ENCODE peak calls at places on chromosomes 1 and 21, in four cellular contexts. M, Y, P and B are unnamed samples.

GRCh38 chr21:45040114-45040715 is 34.2 kb upstream of the ADARB1 start:
- DNase-seq in M (no peak), Y (no peak), P (no peak), B (no peak)

GRCh38 chr1:97792655-97793054 is 128.2 kb downstream of the DPYD start:
- DNase-seq in M (no peak), Y (no peak), P (no peak), B (no peak)

GRCh38 chr21:41932191-41932575 is 21.6 kb downstream of the C2CD2 start:
- DNase-seq in M (peak), Y (no peak), P (no peak), B (peak)

GRCh38 chr1:70038025-70038424 is 167.4 kb downstream of the LRRC40 start:
- DNase-seq in M (no peak), Y (no peak), P (no peak), B (no peak)

GRCh38 chr1:222588135-222588534 is 1.6 kb downstream of the TAF1A start:
- DNase-seq in M (no peak), Y (no peak), P (no peak), B (no peak)

GRCh38 chr1:153533689-153534201 is 2.0 kb downstream of the S100A6 start:
- DNase-seq in M (peak), Y (no peak), P (peak), B (peak)

GRCh38 chr1:175317795-175318194 is 125.2 kb upstream of the KIAA0040 start:
- DNase-seq in M (no peak), Y (no peak), P (no peak), B (peak)

GRCh38 chr1:14128096-14128495 is 428.1 kb downstream of the PRDM2 start:
- DNase-seq in M (no peak), Y (no peak), P (no peak), B (no peak)

GRCh38 chr1:94258873-94259331 is 21.5 kb upstream of the ARHGAP29 start:
- DNase-seq in M (no peak), Y (no peak), P (peak), B (peak)

GRCh38 chr1:234957330-234958065 is 171.1 kb downstream of the TOMM20 start:
- DNase-seq in M (peak), Y (peak), P (peak), B (peak)

GRCh38 chr1:183636783-183637182 is 1.2 kb upstream of the ARPC5 start:
- DNase-seq in M (no peak), Y (no peak), P (no peak), B (no peak)
- H2AFZ ChIP-seq in M (no peak), Y (no peak), P (peak), B (peak)

GRCh38 chr1:233326319-233326994 is 1.1 kb upstream of the MAP3K21 start:
- DNase-seq in M (no peak), Y (no peak), P (no peak), B (peak)

GRCh38 chr1:233326995-233327937 is at the start of gene MAP3K21:
- DNase-seq in M (peak), Y (peak), P (no peak), B (peak)

GRCh38 chr1:233331676-233332519 is 4.4 kb downstream of the MAP3K21 start:
- DNase-seq in M (no peak), Y (no peak), P (no peak), B (no peak)

GRCh38 chr1:233328661-233329498 is 1.4 kb downstream of the MAP3K21 start:
- DNase-seq in M (no peak), Y (no peak), P (no peak), B (no peak)

DNA sequence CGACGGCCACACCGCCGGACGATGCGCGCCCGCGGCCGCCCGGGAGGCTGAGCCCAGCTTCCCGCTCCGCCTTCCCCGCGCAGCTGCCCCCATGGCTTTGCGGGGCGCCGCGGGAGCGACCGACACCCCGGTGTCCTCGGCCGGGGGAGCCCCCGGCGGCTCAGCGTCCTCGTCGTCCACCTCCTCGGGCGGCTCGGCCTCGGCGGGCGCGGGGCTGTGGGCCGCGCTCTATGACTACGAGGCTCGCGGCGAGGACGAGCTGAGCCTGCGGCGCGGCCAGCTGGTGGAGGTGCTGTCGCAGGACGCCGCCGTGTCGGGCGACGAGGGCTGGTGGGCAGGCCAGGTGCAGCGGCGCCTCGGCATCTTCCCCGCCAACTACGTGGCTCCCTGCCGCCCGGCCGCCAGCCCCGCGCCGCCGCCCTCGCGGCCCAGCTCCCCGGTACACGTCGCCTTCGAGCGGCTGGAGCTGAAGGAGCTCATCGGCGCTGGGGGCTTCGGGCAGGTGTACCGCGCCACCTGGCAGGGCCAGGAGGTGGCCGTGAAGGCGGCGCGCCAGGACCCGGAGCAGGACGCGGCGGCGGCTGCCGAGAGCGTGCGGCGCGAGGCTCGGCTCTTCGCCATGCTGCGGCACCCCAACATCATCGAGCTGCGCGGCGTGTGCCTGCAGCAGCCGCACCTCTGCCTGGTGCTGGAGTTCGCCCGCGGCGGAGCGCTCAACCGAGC is 575 bp downstream of the MAP3K21 start:
- DNase-seq in M (peak), Y (no peak), P (no peak), B (peak)
- TF ChIP-seq JUN in M (no peak), Y (no peak), P (no peak), B (no peak)

DNA sequence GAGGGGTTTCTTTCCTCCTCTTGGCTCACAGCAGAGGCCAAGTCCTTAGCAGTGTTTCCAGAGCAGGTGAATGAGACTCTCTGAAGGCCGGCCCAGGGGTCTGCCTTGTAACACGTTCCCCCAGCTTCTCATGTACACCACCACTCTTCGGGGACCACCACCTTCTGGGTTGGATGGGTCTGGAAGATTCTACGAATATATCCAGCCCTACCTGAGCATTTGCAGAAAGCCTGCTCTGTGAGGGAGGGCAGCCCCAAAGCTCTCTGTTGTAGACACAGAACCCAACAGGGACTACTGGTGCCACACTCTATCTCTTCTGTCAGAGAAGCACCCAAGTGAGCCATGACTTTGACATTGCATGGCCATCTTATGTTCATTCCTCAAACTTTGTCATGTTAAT is 61.8 kb downstream of the CD247 start:
- DNase-seq in M (no peak), Y (no peak), P (no peak), B (no peak)
- H2AFZ ChIP-seq in M (peak), Y (no peak), P (no peak), B (no peak)

DNA sequence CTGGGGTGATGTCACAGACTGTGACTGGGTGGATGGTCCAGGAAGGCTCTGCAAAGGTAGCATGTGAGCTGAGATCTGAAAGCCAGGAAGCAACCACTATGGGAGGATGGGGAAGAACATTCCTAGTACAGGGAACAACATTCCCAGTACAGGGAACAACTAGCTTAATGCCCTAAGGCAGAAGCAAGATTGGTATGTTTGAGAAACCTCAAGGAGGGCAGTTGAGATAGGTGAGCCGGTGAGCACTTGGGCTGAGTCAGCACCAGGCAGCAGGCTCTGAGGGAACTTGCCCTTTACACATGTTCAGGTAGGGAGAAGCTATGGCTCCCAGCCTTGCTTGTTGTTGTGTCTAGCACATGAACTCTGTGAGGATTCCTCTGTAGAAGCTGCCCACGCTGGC is 24.2 kb upstream of the CACNA1E start:
- DNase-seq in M (no peak), Y (no peak), P (no peak), B (no peak)
- TF ChIP-seq JUN in M (no peak), Y (no peak), P (no peak), B (no peak)

DNA sequence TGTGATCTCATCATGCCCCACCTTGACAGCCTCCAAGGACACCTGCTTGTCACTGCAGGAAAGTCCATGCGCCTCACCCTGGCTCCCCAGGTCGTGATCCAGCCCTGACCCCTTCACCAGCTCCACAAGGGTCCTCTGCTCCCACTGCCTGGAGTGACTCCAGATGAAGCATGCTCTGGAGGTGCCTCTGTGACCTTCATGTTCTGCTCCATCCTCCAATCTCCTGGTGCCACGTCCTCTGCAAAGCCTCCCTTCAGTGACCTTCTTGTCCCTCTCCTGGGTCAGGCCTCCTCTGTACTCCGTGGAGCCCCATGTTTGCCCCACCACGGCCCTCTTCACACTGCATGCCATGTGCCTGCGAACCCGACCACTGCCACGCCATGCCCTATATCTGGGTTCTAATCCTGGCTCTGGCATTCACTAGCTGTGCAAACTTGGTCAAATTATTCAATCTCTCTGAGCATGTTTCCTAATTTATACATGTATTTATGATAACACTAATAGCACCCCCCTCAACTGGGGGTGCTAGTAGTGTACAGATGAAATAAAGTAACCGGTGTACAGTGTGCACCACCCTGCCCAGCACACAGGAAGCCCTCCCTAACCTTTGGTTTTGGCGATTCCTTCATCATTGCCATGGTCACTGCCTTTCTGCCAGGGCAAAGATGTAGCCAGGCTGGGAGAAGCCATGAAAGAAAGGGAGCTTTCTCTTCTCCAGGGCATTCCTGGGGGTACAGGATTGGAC is 77.4 kb downstream of the STUM start:
- DNase-seq in M (no peak), Y (no peak), P (no peak), B (no peak)
- H2AFZ ChIP-seq in M (peak), Y (no peak), P (no peak), B (peak)

GRCh38 chr1:23728997-23729390 is 14.3 kb upstream of the ELOA start:
- DNase-seq in M (no peak), Y (no peak), P (no peak), B (no peak)
- TF ChIP-seq JUN in M (no peak), Y (no peak), P (no peak), B (no peak)

GRCh38 chr1:155000475-155000724 is 2.2 kb upstream of the ZBTB7B start:
- DNase-seq in M (no peak), Y (no peak), P (no peak), B (no peak)

GRCh38 chr1:155001438-155001687 is 1.2 kb upstream of the ZBTB7B start:
- DNase-seq in M (no peak), Y (no peak), P (no peak), B (peak)

GRCh38 chr1:154999651-155000474 is 2.7 kb upstream of the ZBTB7B start:
- DNase-seq in M (peak), Y (no peak), P (peak), B (peak)

GRCh38 chr1:155001688-155002474 is 721 bp upstream of the ZBTB7B start:
- DNase-seq in M (peak), Y (peak), P (peak), B (peak)

DNA sequence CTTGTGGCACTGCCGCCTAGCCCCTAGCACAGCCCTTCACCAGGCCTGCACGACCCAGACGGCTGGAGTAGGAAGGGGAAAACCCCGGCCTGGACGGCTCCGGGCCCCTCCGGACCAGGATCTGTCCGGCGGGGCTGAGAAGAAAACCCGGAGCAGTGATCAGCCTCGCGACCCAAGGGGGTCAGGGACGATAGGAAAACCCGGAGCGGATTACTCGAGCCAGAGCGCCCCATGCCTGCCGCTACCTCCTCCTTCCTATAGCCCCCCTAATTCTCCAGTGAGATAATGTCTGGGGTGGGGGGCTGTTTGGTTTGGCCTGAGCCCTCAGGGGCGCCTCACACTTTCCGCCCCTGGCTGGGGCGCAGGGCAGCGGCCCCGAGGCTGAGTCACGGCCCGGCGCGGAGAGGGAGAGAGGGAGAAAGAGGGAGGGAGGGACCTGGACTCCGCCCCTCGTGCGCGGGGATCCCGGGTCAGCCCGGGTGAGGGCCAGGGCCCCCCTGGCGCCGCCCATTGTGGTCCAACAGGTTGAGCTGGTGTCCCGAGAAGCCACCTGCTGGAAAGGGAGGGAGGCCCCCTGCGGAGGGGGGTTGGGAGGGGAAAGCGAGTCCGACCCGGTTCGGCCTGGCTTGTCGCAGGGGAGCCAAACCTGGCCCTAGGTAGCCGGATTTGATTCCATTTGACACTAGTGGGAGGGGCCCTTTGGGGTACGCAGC is 1.7 kb upstream of the ZBTB7B start:
- DNase-seq in M (peak), Y (no peak), P (peak), B (peak)
- H2AFZ ChIP-seq in M (peak), Y (no peak), P (no peak), B (peak)

DNA sequence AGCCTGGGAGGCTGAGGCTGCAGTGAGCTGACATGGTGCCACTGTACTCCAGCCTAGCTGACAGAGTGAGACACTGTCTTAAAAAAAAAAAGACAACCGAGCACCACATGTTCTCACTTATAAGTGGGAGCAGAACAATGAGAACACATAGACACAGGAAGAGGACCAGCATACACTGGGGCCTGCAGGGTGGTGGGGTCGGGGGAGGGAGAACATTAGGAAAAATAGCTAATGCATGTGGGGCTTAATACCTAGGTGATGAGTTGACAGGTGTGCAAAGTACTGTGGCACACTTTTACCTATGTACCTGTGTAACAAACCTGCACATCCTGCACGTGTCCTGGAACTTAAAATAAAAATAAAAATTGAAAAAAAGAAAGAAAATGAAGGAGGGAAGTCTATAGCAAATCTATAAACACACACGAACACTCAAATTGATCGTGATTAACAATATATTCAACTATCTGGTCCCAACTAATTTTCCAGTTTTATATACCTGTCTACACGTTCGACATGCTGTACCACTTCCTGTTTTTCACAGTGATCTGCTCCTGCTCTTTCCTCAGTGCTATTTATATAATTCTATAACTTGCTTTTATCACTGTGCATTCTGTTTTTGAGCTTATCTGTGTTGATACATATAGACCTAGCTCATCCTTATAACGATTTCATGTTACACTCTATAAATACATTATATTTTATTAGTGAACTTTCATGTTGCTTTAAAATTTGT is 27.2 kb downstream of the AK5 start:
- DNase-seq in M (no peak), Y (no peak), P (no peak), B (no peak)
- TF ChIP-seq JUN in M (no peak), Y (no peak), P (no peak), B (no peak)

DNA sequence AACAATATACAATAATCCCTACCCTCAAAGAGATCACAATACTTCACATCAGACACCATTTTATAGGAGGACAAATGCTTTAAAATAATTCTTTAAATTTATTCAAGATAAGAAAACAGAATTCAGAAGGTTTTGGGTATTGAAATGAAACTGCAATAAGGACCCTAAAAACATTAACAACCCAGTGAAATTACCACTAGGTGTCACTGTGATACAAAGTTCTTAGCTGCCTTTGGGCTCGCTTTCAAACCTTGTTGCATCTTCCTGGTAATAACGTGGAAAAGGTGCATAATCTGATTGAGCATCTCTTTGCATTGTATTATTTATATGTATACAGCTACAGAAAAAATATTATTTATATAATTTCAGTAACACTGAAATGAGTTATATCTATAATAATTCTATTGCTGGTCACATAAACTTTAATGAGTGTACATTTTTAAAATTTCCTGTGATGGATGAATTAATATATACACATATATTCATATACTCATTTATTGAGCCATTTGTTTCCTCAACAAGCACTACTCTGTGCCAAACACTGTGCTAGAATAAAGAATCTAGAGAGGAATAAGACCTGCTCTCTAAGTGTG is 185.2 kb downstream of the FAF1 start:
- DNase-seq in M (peak), Y (no peak), P (peak), B (peak)
- H2AFZ ChIP-seq in M (no peak), Y (no peak), P (no peak), B (no peak)

GRCh38 chr1:31859044-31859443 is 43.2 kb upstream of the SPOCD1 start:
- DNase-seq in M (no peak), Y (no peak), P (no peak), B (no peak)

GRCh38 chr1:31857863-31858262 is 42.0 kb upstream of the SPOCD1 start:
- DNase-seq in M (no peak), Y (no peak), P (no peak), B (no peak)

GRCh38 chr1:31859719-31860118 is 43.9 kb upstream of the SPOCD1 start:
- DNase-seq in M (no peak), Y (no peak), P (no peak), B (no peak)

GRCh38 chr1:31856140-31856539 is 40.3 kb upstream of the SPOCD1 start:
- DNase-seq in M (no peak), Y (no peak), P (no peak), B (no peak)

GRCh38 chr1:31855038-31855845 is 39.4 kb upstream of the SPOCD1 start:
- DNase-seq in M (no peak), Y (no peak), P (peak), B (no peak)
- TF ChIP-seq JUN in M (no peak), Y (no peak), P (no peak), B (no peak)